ENCODE peak calls at places on chromosomes 4 and X, in nine cellular contexts. One of them, this sample, is unnamed.

GRCh38 chrX:458631-459061 is 71.9 kb upstream of the PPP2R3B start:
- DNase-seq in left colon: no peak
- DNase-seq in nephron progenitor cell: no peak
- DNase-seq in activated T-cell treated with anti-CD3 and anti-CD28 coated beads, Interleukin-2, amount 50 U/mL, for 24 hours: no peak
- DNase-seq in T-helper 1 cell: no peak
- DNase-seq in non-pigmented ciliary epithelial cell: no peak
- DNase-seq in midbrain: no peak
- DNase-seq in anterior cingulate cortex: no peak
- DNase-seq in activated B cell treated with CpG ODN at 0.5 μM for 24 hours: no peak
- DNase-seq in this sample: no peak

GRCh38 chr4:12729384-12729783 is 754.8 kb downstream of the RAB28 start:
- DNase-seq in activated B cell treated with CpG ODN at 0.5 μM for 24 hours: no peak
- DNase-seq in left colon: no peak
- DNase-seq in activated T-cell treated with anti-CD3 and anti-CD28 coated beads, Interleukin-2, amount 50 U/mL, for 24 hours: no peak
- DNase-seq in non-pigmented ciliary epithelial cell: no peak
- DNase-seq in anterior cingulate cortex: no peak
- DNase-seq in T-helper 1 cell: no peak
- DNase-seq in nephron progenitor cell: no peak
- DNase-seq in midbrain: no peak
- DNase-seq in this sample: no peak

GRCh38 chr4:139764686-139765085 is 99.1 kb downstream of the MGST2 start:
- DNase-seq in activated B cell treated with CpG ODN at 0.5 μM for 24 hours: no peak
- DNase-seq in left colon: no peak
- DNase-seq in midbrain: no peak
- DNase-seq in T-helper 1 cell: no peak
- DNase-seq in nephron progenitor cell: no peak
- DNase-seq in non-pigmented ciliary epithelial cell: no peak
- DNase-seq in anterior cingulate cortex: no peak
- DNase-seq in activated T-cell treated with anti-CD3 and anti-CD28 coated beads, Interleukin-2, amount 50 U/mL, for 24 hours: no peak
- DNase-seq in this sample: no peak

GRCh38 chrX:133676344-133677122 is 261.2 kb upstream of the GPC4 start:
- DNase-seq in non-pigmented ciliary epithelial cell: no peak
- DNase-seq in activated B cell treated with CpG ODN at 0.5 μM for 24 hours: no peak
- DNase-seq in anterior cingulate cortex: no peak
- DNase-seq in activated T-cell treated with anti-CD3 and anti-CD28 coated beads, Interleukin-2, amount 50 U/mL, for 24 hours: no peak
- DNase-seq in nephron progenitor cell: no peak
- DNase-seq in left colon: peak
- DNase-seq in midbrain: no peak
- DNase-seq in T-helper 1 cell: no peak
- DNase-seq in this sample: peak

GRCh38 chr4:10730019-10730418 is 45.5 kb upstream of the CLNK start:
- DNase-seq in nephron progenitor cell: no peak
- DNase-seq in T-helper 1 cell: peak
- DNase-seq in midbrain: no peak
- DNase-seq in activated B cell treated with CpG ODN at 0.5 μM for 24 hours: no peak
- DNase-seq in left colon: no peak
- DNase-seq in activated T-cell treated with anti-CD3 and anti-CD28 coated beads, Interleukin-2, amount 50 U/mL, for 24 hours: no peak
- DNase-seq in non-pigmented ciliary epithelial cell: no peak
- DNase-seq in anterior cingulate cortex: no peak
- DNase-seq in this sample: no peak

GRCh38 chr4:102717448-102718092 is 43.2 kb downstream of the MANBA start:
- DNase-seq in left colon: no peak
- DNase-seq in T-helper 1 cell: no peak
- DNase-seq in anterior cingulate cortex: no peak
- DNase-seq in activated T-cell treated with anti-CD3 and anti-CD28 coated beads, Interleukin-2, amount 50 U/mL, for 24 hours: no peak
- DNase-seq in nephron progenitor cell: no peak
- DNase-seq in non-pigmented ciliary epithelial cell: no peak
- DNase-seq in activated B cell treated with CpG ODN at 0.5 μM for 24 hours: no peak
- DNase-seq in midbrain: no peak
- DNase-seq in this sample: no peak

GRCh38 chr4:156654410-156654809 is 317.2 kb downstream of the PDGFC start:
- DNase-seq in anterior cingulate cortex: no peak
- DNase-seq in activated T-cell treated with anti-CD3 and anti-CD28 coated beads, Interleukin-2, amount 50 U/mL, for 24 hours: no peak
- DNase-seq in non-pigmented ciliary epithelial cell: peak
- DNase-seq in activated B cell treated with CpG ODN at 0.5 μM for 24 hours: no peak
- DNase-seq in T-helper 1 cell: no peak
- DNase-seq in midbrain: no peak
- DNase-seq in left colon: no peak
- DNase-seq in nephron progenitor cell: no peak
- DNase-seq in this sample: no peak

GRCh38 chr4:93764647-93765246 is 63.8 kb upstream of the ATOH1 start:
- DNase-seq in left colon: no peak
- DNase-seq in midbrain: peak
- DNase-seq in activated B cell treated with CpG ODN at 0.5 μM for 24 hours: no peak
- DNase-seq in T-helper 1 cell: peak
- DNase-seq in non-pigmented ciliary epithelial cell: peak
- DNase-seq in nephron progenitor cell: peak
- DNase-seq in anterior cingulate cortex: peak
- DNase-seq in activated T-cell treated with anti-CD3 and anti-CD28 coated beads, Interleukin-2, amount 50 U/mL, for 24 hours: no peak
- DNase-seq in this sample: peak

GRCh38 chr4:82457266-82457665 is 26.9 kb downstream of the ENOPH1 start:
- DNase-seq in midbrain: no peak
- DNase-seq in activated T-cell treated with anti-CD3 and anti-CD28 coated beads, Interleukin-2, amount 50 U/mL, for 24 hours: no peak
- DNase-seq in non-pigmented ciliary epithelial cell: no peak
- DNase-seq in left colon: no peak
- DNase-seq in activated B cell treated with CpG ODN at 0.5 μM for 24 hours: no peak
- DNase-seq in anterior cingulate cortex: no peak
- DNase-seq in T-helper 1 cell: no peak
- DNase-seq in nephron progenitor cell: no peak
- DNase-seq in this sample: no peak

GRCh38 chr4:141346144-141346543 is 125.4 kb downstream of the ZNF330 start:
- DNase-seq in nephron progenitor cell: no peak
- DNase-seq in activated T-cell treated with anti-CD3 and anti-CD28 coated beads, Interleukin-2, amount 50 U/mL, for 24 hours: no peak
- DNase-seq in midbrain: peak
- DNase-seq in T-helper 1 cell: no peak
- DNase-seq in activated B cell treated with CpG ODN at 0.5 μM for 24 hours: no peak
- DNase-seq in anterior cingulate cortex: peak
- DNase-seq in left colon: no peak
- DNase-seq in non-pigmented ciliary epithelial cell: no peak
- DNase-seq in this sample: no peak

GRCh38 chr4:85495621-85496020 is 20.7 kb downstream of the ARHGAP24 start:
- DNase-seq in non-pigmented ciliary epithelial cell: no peak
- DNase-seq in left colon: no peak
- DNase-seq in activated T-cell treated with anti-CD3 and anti-CD28 coated beads, Interleukin-2, amount 50 U/mL, for 24 hours: no peak
- DNase-seq in anterior cingulate cortex: no peak
- DNase-seq in midbrain: no peak
- DNase-seq in nephron progenitor cell: no peak
- DNase-seq in T-helper 1 cell: no peak
- DNase-seq in activated B cell treated with CpG ODN at 0.5 μM for 24 hours: no peak
- DNase-seq in this sample: no peak

GRCh38 chrX:153571159-153571908 is 27.6 kb downstream of the CCNQ start:
- DNase-seq in anterior cingulate cortex: peak
- DNase-seq in left colon: no peak
- DNase-seq in activated T-cell treated with anti-CD3 and anti-CD28 coated beads, Interleukin-2, amount 50 U/mL, for 24 hours: no peak
- DNase-seq in T-helper 1 cell: no peak
- DNase-seq in nephron progenitor cell: no peak
- DNase-seq in midbrain: no peak
- DNase-seq in activated B cell treated with CpG ODN at 0.5 μM for 24 hours: no peak
- DNase-seq in non-pigmented ciliary epithelial cell: no peak
- DNase-seq in this sample: no peak

GRCh38 chr4:7529368-7529923 is 94.7 kb upstream of the PSAPL1 start:
- DNase-seq in activated B cell treated with CpG ODN at 0.5 μM for 24 hours: no peak
- DNase-seq in activated T-cell treated with anti-CD3 and anti-CD28 coated beads, Interleukin-2, amount 50 U/mL, for 24 hours: no peak
- DNase-seq in left colon: no peak
- DNase-seq in T-helper 1 cell: no peak
- DNase-seq in non-pigmented ciliary epithelial cell: no peak
- DNase-seq in anterior cingulate cortex: no peak
- DNase-seq in nephron progenitor cell: no peak
- DNase-seq in midbrain: no peak
- DNase-seq in this sample: no peak

GRCh38 chrX:150575415-150575814 is 7.0 kb downstream of the MTM1 start:
- DNase-seq in activated B cell treated with CpG ODN at 0.5 μM for 24 hours: no peak
- DNase-seq in non-pigmented ciliary epithelial cell: no peak
- DNase-seq in T-helper 1 cell: peak
- DNase-seq in left colon: no peak
- DNase-seq in midbrain: no peak
- DNase-seq in anterior cingulate cortex: no peak
- DNase-seq in activated T-cell treated with anti-CD3 and anti-CD28 coated beads, Interleukin-2, amount 50 U/mL, for 24 hours: peak
- DNase-seq in nephron progenitor cell: no peak
- DNase-seq in this sample: no peak

GRCh38 chr4:178311992-178312391 is 869.8 kb upstream of the AGA start:
- DNase-seq in activated B cell treated with CpG ODN at 0.5 μM for 24 hours: no peak
- DNase-seq in non-pigmented ciliary epithelial cell: no peak
- DNase-seq in activated T-cell treated with anti-CD3 and anti-CD28 coated beads, Interleukin-2, amount 50 U/mL, for 24 hours: no peak
- DNase-seq in midbrain: no peak
- DNase-seq in left colon: no peak
- DNase-seq in T-helper 1 cell: no peak
- DNase-seq in anterior cingulate cortex: no peak
- DNase-seq in nephron progenitor cell: no peak
- DNase-seq in this sample: no peak

GRCh38 chr4:181860157-181860556 is 383.0 kb upstream of the TENM3 start:
- DNase-seq in activated B cell treated with CpG ODN at 0.5 μM for 24 hours: no peak
- DNase-seq in non-pigmented ciliary epithelial cell: no peak
- DNase-seq in T-helper 1 cell: no peak
- DNase-seq in midbrain: no peak
- DNase-seq in nephron progenitor cell: no peak
- DNase-seq in anterior cingulate cortex: no peak
- DNase-seq in left colon: no peak
- DNase-seq in activated T-cell treated with anti-CD3 and anti-CD28 coated beads, Interleukin-2, amount 50 U/mL, for 24 hours: no peak
- DNase-seq in this sample: no peak

GRCh38 chr4:7278071-7278765 is 85.9 kb downstream of the SORCS2 start:
- DNase-seq in left colon: no peak
- DNase-seq in activated B cell treated with CpG ODN at 0.5 μM for 24 hours: no peak
- DNase-seq in anterior cingulate cortex: no peak
- DNase-seq in nephron progenitor cell: no peak
- DNase-seq in midbrain: no peak
- DNase-seq in non-pigmented ciliary epithelial cell: no peak
- DNase-seq in activated T-cell treated with anti-CD3 and anti-CD28 coated beads, Interleukin-2, amount 50 U/mL, for 24 hours: no peak
- DNase-seq in T-helper 1 cell: no peak
- DNase-seq in this sample: no peak

GRCh38 chrX:12999422-12999821 is 24.5 kb downstream of the TMSB4X start:
- DNase-seq in activated T-cell treated with anti-CD3 and anti-CD28 coated beads, Interleukin-2, amount 50 U/mL, for 24 hours: no peak
- DNase-seq in nephron progenitor cell: no peak
- DNase-seq in midbrain: no peak
- DNase-seq in T-helper 1 cell: peak
- DNase-seq in activated B cell treated with CpG ODN at 0.5 μM for 24 hours: no peak
- DNase-seq in non-pigmented ciliary epithelial cell: no peak
- DNase-seq in left colon: no peak
- DNase-seq in anterior cingulate cortex: no peak
- DNase-seq in this sample: no peak

GRCh38 chr4:109739547-109739946 is 9.7 kb upstream of the PLA2G12A start:
- DNase-seq in activated B cell treated with CpG ODN at 0.5 μM for 24 hours: no peak
- DNase-seq in nephron progenitor cell: no peak
- DNase-seq in left colon: no peak
- DNase-seq in activated T-cell treated with anti-CD3 and anti-CD28 coated beads, Interleukin-2, amount 50 U/mL, for 24 hours: no peak
- DNase-seq in midbrain: no peak
- DNase-seq in non-pigmented ciliary epithelial cell: no peak
- DNase-seq in anterior cingulate cortex: no peak
- DNase-seq in T-helper 1 cell: no peak
- DNase-seq in this sample: no peak

GRCh38 chr4:53306729-53307128 is 59.1 kb downstream of the SCFD2 start:
- DNase-seq in activated B cell treated with CpG ODN at 0.5 μM for 24 hours: no peak
- DNase-seq in anterior cingulate cortex: no peak
- DNase-seq in nephron progenitor cell: no peak
- DNase-seq in non-pigmented ciliary epithelial cell: no peak
- DNase-seq in midbrain: no peak
- DNase-seq in left colon: no peak
- DNase-seq in activated T-cell treated with anti-CD3 and anti-CD28 coated beads, Interleukin-2, amount 50 U/mL, for 24 hours: no peak
- DNase-seq in T-helper 1 cell: no peak
- DNase-seq in this sample: no peak

GRCh38 chr4:95285797-95286196 is 263.0 kb downstream of the UNC5C start:
- DNase-seq in activated B cell treated with CpG ODN at 0.5 μM for 24 hours: no peak
- DNase-seq in non-pigmented ciliary epithelial cell: no peak
- DNase-seq in nephron progenitor cell: no peak
- DNase-seq in midbrain: no peak
- DNase-seq in anterior cingulate cortex: no peak
- DNase-seq in T-helper 1 cell: no peak
- DNase-seq in activated T-cell treated with anti-CD3 and anti-CD28 coated beads, Interleukin-2, amount 50 U/mL, for 24 hours: no peak
- DNase-seq in left colon: no peak
- DNase-seq in this sample: no peak

GRCh38 chrX:31222946-31223345 is 151.1 kb upstream of the FTHL17 start:
- DNase-seq in activated B cell treated with CpG ODN at 0.5 μM for 24 hours: no peak
- DNase-seq in midbrain: no peak
- DNase-seq in non-pigmented ciliary epithelial cell: no peak
- DNase-seq in left colon: no peak
- DNase-seq in anterior cingulate cortex: no peak
- DNase-seq in activated T-cell treated with anti-CD3 and anti-CD28 coated beads, Interleukin-2, amount 50 U/mL, for 24 hours: no peak
- DNase-seq in T-helper 1 cell: no peak
- DNase-seq in nephron progenitor cell: no peak
- DNase-seq in this sample: no peak

GRCh38 chr4:155745984-155746383 is 12.8 kb upstream of the GUCY1B1 start:
- DNase-seq in activated B cell treated with CpG ODN at 0.5 μM for 24 hours: no peak
- DNase-seq in left colon: no peak
- DNase-seq in nephron progenitor cell: no peak
- DNase-seq in non-pigmented ciliary epithelial cell: peak
- DNase-seq in activated T-cell treated with anti-CD3 and anti-CD28 coated beads, Interleukin-2, amount 50 U/mL, for 24 hours: no peak
- DNase-seq in midbrain: no peak
- DNase-seq in anterior cingulate cortex: no peak
- DNase-seq in T-helper 1 cell: no peak
- DNase-seq in this sample: no peak

GRCh38 chr4:42132099-42132498 is 20.4 kb downstream of the BEND4 start:
- DNase-seq in nephron progenitor cell: no peak
- DNase-seq in activated B cell treated with CpG ODN at 0.5 μM for 24 hours: no peak
- DNase-seq in T-helper 1 cell: no peak
- DNase-seq in left colon: no peak
- DNase-seq in midbrain: no peak
- DNase-seq in anterior cingulate cortex: no peak
- DNase-seq in activated T-cell treated with anti-CD3 and anti-CD28 coated beads, Interleukin-2, amount 50 U/mL, for 24 hours: no peak
- DNase-seq in non-pigmented ciliary epithelial cell: no peak
- DNase-seq in this sample: no peak

GRCh38 chrX:1265061-1265460 is 3.6 kb upstream of the CSF2RA start:
- DNase-seq in midbrain: no peak
- DNase-seq in non-pigmented ciliary epithelial cell: no peak
- DNase-seq in anterior cingulate cortex: no peak
- DNase-seq in activated T-cell treated with anti-CD3 and anti-CD28 coated beads, Interleukin-2, amount 50 U/mL, for 24 hours: no peak
- DNase-seq in T-helper 1 cell: no peak
- DNase-seq in nephron progenitor cell: no peak
- DNase-seq in activated B cell treated with CpG ODN at 0.5 μM for 24 hours: no peak
- DNase-seq in left colon: no peak
- DNase-seq in this sample: no peak

GRCh38 chr4:109816082-109816442 is 500 bp downstream of the GAR1 start:
- DNase-seq in midbrain: no peak
- DNase-seq in activated T-cell treated with anti-CD3 and anti-CD28 coated beads, Interleukin-2, amount 50 U/mL, for 24 hours: peak
- DNase-seq in nephron progenitor cell: peak
- DNase-seq in anterior cingulate cortex: no peak
- DNase-seq in left colon: peak
- DNase-seq in non-pigmented ciliary epithelial cell: no peak
- DNase-seq in T-helper 1 cell: peak
- DNase-seq in activated B cell treated with CpG ODN at 0.5 μM for 24 hours: no peak
- DNase-seq in this sample: no peak

GRCh38 chr4:165461176-165461835 is 82.5 kb downstream of the CPE start:
- DNase-seq in non-pigmented ciliary epithelial cell: peak
- DNase-seq in left colon: no peak
- DNase-seq in anterior cingulate cortex: no peak
- DNase-seq in activated B cell treated with CpG ODN at 0.5 μM for 24 hours: no peak
- DNase-seq in activated T-cell treated with anti-CD3 and anti-CD28 coated beads, Interleukin-2, amount 50 U/mL, for 24 hours: no peak
- DNase-seq in T-helper 1 cell: no peak
- DNase-seq in midbrain: no peak
- DNase-seq in nephron progenitor cell: no peak
- DNase-seq in this sample: no peak

GRCh38 chr4:150235795-150236385 is 157.6 kb downstream of the DCLK2 start:
- DNase-seq in T-helper 1 cell: no peak
- DNase-seq in activated B cell treated with CpG ODN at 0.5 μM for 24 hours: no peak
- DNase-seq in left colon: no peak
- DNase-seq in anterior cingulate cortex: no peak
- DNase-seq in nephron progenitor cell: peak
- DNase-seq in non-pigmented ciliary epithelial cell: no peak
- DNase-seq in midbrain: no peak
- DNase-seq in activated T-cell treated with anti-CD3 and anti-CD28 coated beads, Interleukin-2, amount 50 U/mL, for 24 hours: no peak
- DNase-seq in this sample: no peak

GRCh38 chr4:156328882-156329281 is 375.2 kb upstream of the CTSO start:
- DNase-seq in left colon: no peak
- DNase-seq in midbrain: no peak
- DNase-seq in nephron progenitor cell: no peak
- DNase-seq in activated T-cell treated with anti-CD3 and anti-CD28 coated beads, Interleukin-2, amount 50 U/mL, for 24 hours: no peak
- DNase-seq in anterior cingulate cortex: no peak
- DNase-seq in activated B cell treated with CpG ODN at 0.5 μM for 24 hours: no peak
- DNase-seq in non-pigmented ciliary epithelial cell: no peak
- DNase-seq in T-helper 1 cell: no peak
- DNase-seq in this sample: no peak

This sample was measured in NCI-H187 treated with DMSO at 0.1 percent for 48 hours.